ENCODE peak calls at places on chromosomes 13 and 19, in ten cellular contexts. W is body of pancreas, C is HepG2, J is transverse colon, A is K562, Y is upper lobe of left lung, D is lower leg skin, H is endothelial cell of umbilical vein, I is uterus, T is stomach. N is an unnamed sample.
A peak's percentile ranks its signal among the peaks of the same experiment; 100 is the strongest.

GRCh38 chr19:32421589-32422361 is 16.2 kb downstream of the DPY19L3 start:
- DNase-seq in W (no peak), C (no peak), J (no peak), A (peak; percentile 33), Y (peak; percentile 44), D (no peak), H (peak; percentile 59), I (no peak), T (no peak), N (no peak)

GRCh38 chr13:74251778-74252519 is 117.7 kb upstream of the KLF12 start:
- DNase-seq in W (no peak), C (no peak), J (no peak), A (no peak), Y (no peak), D (no peak), H (no peak), I (no peak), T (no peak), N (no peak)

GRCh38 chr19:33192010-33192409 is 2.1 kb upstream of the LRP3 start:
- DNase-seq in W (no peak), C (no peak), J (no peak), A (no peak), Y (no peak), D (no peak), H (no peak), I (no peak), T (no peak), N (no peak)

GRCh38 chr13:43663474-43664090 is 123.2 kb downstream of the ENOX1 start:
- DNase-seq in W (no peak), C (no peak), J (no peak), A (no peak), Y (no peak), D (no peak), H (no peak), I (no peak), T (no peak), N (no peak)

GRCh38 chr13:51371768-51372399 is 32.4 kb downstream of the SERPINE3 start:
- DNase-seq in W (no peak), C (no peak), J (no peak), A (no peak), Y (no peak), D (no peak), H (no peak), I (no peak), T (no peak), N (no peak)

GRCh38 chr13:25738342-25738771 is 313.5 kb downstream of the SHISA2 start:
- DNase-seq in W (peak; percentile 34), C (no peak), J (no peak), A (no peak), Y (no peak), D (no peak), H (peak; percentile 11), I (no peak), T (peak; percentile 37), N (no peak)

GRCh38 chr13:101596803-101597202 is 144.3 kb downstream of the ITGBL1 start:
- DNase-seq in W (no peak), C (no peak), J (no peak), A (no peak), Y (no peak), D (no peak), H (no peak), I (no peak), T (no peak), N (no peak)

GRCh38 chr13:78022164-78022877 is 103.7 kb upstream of the EDNRB start:
- DNase-seq in W (peak; percentile 4), C (no peak), J (peak; percentile 17), A (no peak), Y (peak; percentile 52), D (no peak), H (peak; percentile 95), I (no peak), T (peak; percentile 30), N (peak; percentile 5)

GRCh38 chr13:99977912-99978780 is 3.4 kb upstream of the ZIC2 start:
- DNase-seq in W (no peak), C (no peak), J (no peak), A (no peak), Y (no peak), D (no peak), H (no peak), I (no peak), T (no peak), N (no peak)

DNA sequence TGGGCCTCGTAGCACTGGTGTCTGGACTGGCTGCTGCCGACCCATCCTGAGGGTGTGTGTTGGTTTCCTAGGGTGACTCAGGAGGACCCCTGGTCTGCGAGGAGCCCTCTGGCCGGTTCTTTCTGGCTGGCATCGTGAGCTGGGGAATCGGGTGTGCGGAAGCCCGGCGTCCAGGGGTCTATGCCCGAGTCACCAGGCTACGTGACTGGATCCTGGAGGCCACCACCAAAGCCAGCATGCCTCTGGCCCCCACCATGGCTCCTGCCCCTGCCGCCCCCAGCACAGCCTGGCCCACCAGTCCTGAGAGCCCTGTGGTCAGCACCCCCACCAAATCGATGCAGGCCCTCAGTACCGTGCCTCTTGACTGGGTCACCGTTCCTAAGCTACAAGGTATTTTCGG is 13.8 kb downstream of the TIMM13 start:
- DNase-seq in W (no peak), C (no peak), J (no peak), A (peak; percentile 6), Y (no peak), D (no peak), H (no peak), I (no peak), T (no peak), N (no peak)
- TF ChIP-seq POLR2A in W (no peak), C (no peak), J (no peak), A (no peak), Y (no peak), D (no peak), H (no peak), I (no peak), T (no peak), N (no peak)

GRCh38 chr13:20525601-20526544 is at the start of gene CRYL1:
- DNase-seq in W (peak; percentile 84), C (peak; percentile 31), J (peak; percentile 85), A (peak; percentile 86), Y (peak; percentile 88), D (peak; percentile 94), H (peak; percentile 73), I (peak; percentile 77), T (peak; percentile 82), N (peak; percentile 60)
- TF ChIP-seq POLR2A in W (peak; percentile 65), C (peak; percentile 51), J (peak; percentile 61), A (peak; percentile 67), Y (peak; percentile 81), D (no peak), H (peak; percentile 51), I (peak; percentile 20), T (no peak), N (peak; percentile 69)

DNA sequence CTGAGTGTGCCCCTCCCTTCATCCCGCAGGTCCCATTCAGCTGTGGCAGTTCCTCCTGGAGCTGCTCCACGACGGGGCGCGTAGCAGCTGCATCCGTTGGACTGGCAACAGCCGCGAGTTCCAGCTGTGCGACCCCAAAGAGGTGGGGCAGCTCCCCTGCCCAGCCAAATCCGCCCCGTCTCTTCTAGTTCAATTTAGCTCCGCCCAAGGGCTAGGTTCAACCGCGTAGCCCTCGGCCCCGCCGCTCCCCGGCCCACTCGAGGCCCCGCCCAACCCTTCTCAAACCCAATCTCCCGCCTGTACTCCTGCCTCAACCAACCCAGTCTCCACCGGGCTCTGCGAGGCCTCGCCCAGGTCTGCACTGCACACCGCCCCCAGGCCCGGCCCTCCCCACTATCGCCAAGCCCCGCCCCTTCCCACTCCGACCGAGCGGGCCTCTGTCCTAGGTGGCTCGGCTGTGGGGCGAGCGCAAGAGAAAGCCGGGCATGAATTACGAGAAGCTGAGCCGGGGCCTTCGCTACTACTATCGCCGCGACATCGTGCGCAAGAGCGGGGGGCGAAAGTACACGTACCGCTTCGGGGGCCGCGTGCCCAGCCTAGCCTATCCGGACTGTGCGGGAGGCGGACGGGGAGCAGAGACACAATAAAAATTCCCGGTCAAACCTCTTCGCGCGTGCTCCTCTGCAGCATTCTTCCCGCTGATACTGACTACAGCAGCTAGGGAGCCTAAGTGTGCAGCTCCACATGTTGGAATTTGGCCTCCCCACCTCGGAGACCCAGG is 2.9 kb downstream of the ETV2 start:
- DNase-seq in W (peak; percentile 98), C (peak; percentile 90), J (peak; percentile 98), A (peak; percentile 92), Y (peak; percentile 99), D (peak; percentile 99), H (peak; percentile 93), I (peak; percentile 95), T (peak; percentile 98), N (peak; percentile 98)
- TF ChIP-seq POLR2A in W (peak; percentile 74), C (peak; percentile 21), J (peak; percentile 75), A (peak; percentile 72), Y (peak; percentile 59), D (no peak), H (no peak), I (no peak), T (no peak), N (peak; percentile 14)

GRCh38 chr19:47483200-47483599 is 819 bp downstream of the KPTN start:
- DNase-seq in W (no peak), C (no peak), J (no peak), A (no peak), Y (no peak), D (no peak), H (no peak), I (no peak), T (no peak), N (no peak)

GRCh38 chr19:47485210-47485609 is 1.2 kb upstream of the KPTN start:
- DNase-seq in W (no peak), C (no peak), J (no peak), A (no peak), Y (no peak), D (no peak), H (no peak), I (no peak), T (no peak), N (no peak)

GRCh38 chr19:47486900-47487299 is 2.9 kb upstream of the KPTN start:
- DNase-seq in W (no peak), C (no peak), J (no peak), A (no peak), Y (no peak), D (no peak), H (no peak), I (no peak), T (no peak), N (no peak)

GRCh38 chr19:47481460-47482052 is 2.5 kb downstream of the KPTN start:
- DNase-seq in W (no peak), C (no peak), J (no peak), A (no peak), Y (no peak), D (no peak), H (no peak), I (no peak), T (no peak), N (no peak)

DNA sequence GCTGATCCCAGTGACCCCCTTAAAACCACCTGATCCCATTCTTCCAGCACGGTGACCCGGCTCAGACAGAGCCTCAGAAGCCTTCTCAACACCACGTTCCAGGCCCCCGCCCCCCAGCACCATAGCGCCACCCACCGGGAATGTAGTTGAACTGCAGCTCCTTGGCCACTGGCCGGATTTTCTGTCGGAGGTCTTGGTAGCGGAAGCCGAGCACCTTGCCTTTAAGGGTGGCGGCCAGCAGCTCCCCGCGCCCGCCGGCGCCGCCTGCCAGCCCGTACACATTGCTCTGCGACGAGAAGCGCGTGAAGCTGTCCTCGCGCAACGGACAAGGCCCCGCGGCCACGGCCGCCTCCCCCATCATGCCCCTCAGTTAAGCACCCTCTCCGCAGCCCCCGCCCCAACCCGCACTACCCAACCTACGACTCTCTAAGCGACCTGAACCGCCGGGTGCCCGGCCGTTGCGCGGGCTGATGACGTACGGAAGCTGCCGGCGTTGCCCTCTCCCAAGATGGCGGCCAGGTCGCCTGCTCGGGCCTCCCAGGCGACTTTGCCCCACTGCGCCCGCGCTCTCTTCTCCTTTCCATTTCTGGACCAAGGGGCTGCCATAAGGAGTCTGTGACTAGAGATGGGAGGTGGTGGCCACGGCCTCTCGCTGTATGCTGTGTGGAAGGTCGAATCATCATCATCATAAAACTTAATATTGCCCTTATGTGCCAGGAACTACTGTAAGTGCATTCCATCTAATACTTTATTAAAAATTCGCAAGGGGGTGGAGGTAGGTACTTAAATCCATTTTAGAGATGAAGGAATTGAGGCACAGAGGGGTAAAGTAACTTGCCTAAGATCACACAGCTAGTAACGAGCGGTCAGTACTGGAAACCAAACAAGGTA is at the start of gene KPTN:
- DNase-seq in W (peak; percentile 90), C (peak; percentile 77), J (peak; percentile 90), A (peak; percentile 93), Y (peak; percentile 91), D (peak; percentile 97), H (peak; percentile 91), I (peak; percentile 85), T (peak; percentile 90), N (peak; percentile 86)
- TF ChIP-seq POLR2A in W (peak; percentile 72), C (peak; percentile 82), J (peak; percentile 62), A (peak; percentile 87), Y (peak; percentile 54), D (no peak), H (peak; percentile 75), I (peak; percentile 21), T (no peak), N (peak; percentile 47)

N was measured in H54.